ENCODE peak calls at places on chromosomes 11 and 22, in six cellular contexts. X is LHCN-M2; U is RCC 7860; A is NCI-H2171 treated with DMSO at 0.1 percent for 48 hours; Y is ACHN; Q is CD8-positive, alpha-beta T cell. M is an unnamed sample.

GRCh38 chr11:119721129-119722120 is 7.6 kb downstream of the NECTIN1 start:
- DNase-seq in Y (peak; percentile 35), Q (no peak), U (peak; percentile 7), A (no peak), X (peak; percentile 56), M (no peak)

GRCh38 chr11:119376197-119376847 is 5.2 kb downstream of the USP2 start:
- DNase-seq in U (no peak), Y (no peak), Q (no peak), A (peak; percentile 55), X (peak; percentile 85), M (no peak)

GRCh38 chr22:23777776-23778575 is 5.3 kb downstream of the MMP11 start:
- DNase-seq in X (peak; percentile 29), Q (no peak), Y (no peak), A (peak; percentile 91), U (no peak), M (no peak)

GRCh38 chr22:27416553-27417427 is 384.8 kb downstream of the MN1 start:
- DNase-seq in X (peak; percentile 91), Y (peak; percentile 82), Q (no peak), A (peak; percentile 21), U (peak; percentile 76), M (peak; percentile 84)

GRCh38 chr22:17339095-17339693 is 30.1 kb upstream of the CECR2 start:
- DNase-seq in X (no peak), A (no peak), U (no peak), Q (no peak), Y (no peak), M (no peak)

GRCh38 chr11:119999220-119999619 is 138.7 kb downstream of the TRIM29 start:
- DNase-seq in Q (no peak), X (no peak), Y (peak; percentile 21), U (no peak), A (no peak), M (no peak)

GRCh38 chr11:12792590-12792989 is 118.4 kb downstream of the TEAD1 start:
- DNase-seq in A (no peak), X (peak; percentile 90), Q (no peak), Y (no peak), U (no peak), M (no peak)

GRCh38 chr11:87359401-87359800 is 321.7 kb downstream of the TMEM135 start:
- DNase-seq in Q (no peak), X (no peak), Y (no peak), U (no peak), A (peak; percentile 64), M (no peak)

GRCh38 chr11:107696140-107696539 is 15.7 kb downstream of the SLN start:
- DNase-seq in Y (peak; percentile 85), Q (no peak), A (peak; percentile 3), U (peak; percentile 93), X (peak; percentile 97), M (peak; percentile 82)

GRCh38 chr11:47863189-47863892 is 15.2 kb upstream of the NUP160 start:
- DNase-seq in Q (no peak), A (peak; percentile 76), Y (no peak), X (peak; percentile 90), U (no peak), M (peak; percentile 38)

GRCh38 chr11:71352226-71352625 is 96.0 kb downstream of the DHCR7 start:
- DNase-seq in Y (no peak), X (no peak), A (no peak), U (no peak), Q (no peak), M (no peak)

GRCh38 chr11:111336062-111336461 is 37.7 kb downstream of the POU2AF3 start:
- DNase-seq in Y (no peak), U (no peak), Q (no peak), A (no peak), X (no peak), M (no peak)

GRCh38 chr11:71244116-71244815 is 8.1 kb downstream of the SHANK2 start:
- DNase-seq in X (peak; percentile 49), Y (no peak), U (no peak), Q (no peak), A (no peak), M (peak; percentile 17)

GRCh38 chr11:40134820-40135219 is 1324.6 kb downstream of the LRRC4C start:
- DNase-seq in Q (no peak), U (no peak), A (no peak), X (no peak), Y (no peak), M (no peak)

GRCh38 chr11:130383363-130384168 is 44.8 kb downstream of the ADAMTS8 start:
- DNase-seq in Y (peak; percentile 98), Q (no peak), X (peak; percentile 97), A (peak; percentile 6), U (peak; percentile 99), M (peak; percentile 90)

GRCh38 chr11:77046060-77046501 is 11.9 kb downstream of the B3GNT6 start:
- DNase-seq in X (no peak), A (no peak), Q (peak; percentile 75), U (no peak), Y (peak; percentile 42), M (no peak)

GRCh38 chr11:129804012-129804411 is 11.6 kb upstream of the TMEM45B start:
- DNase-seq in Y (no peak), A (no peak), U (no peak), X (no peak), Q (peak; percentile 70), M (no peak)

M was measured in AG04449.